ENCODE peak calls at places on chromosomes 4 and X, in nine cellular contexts. One of them, this sample, is unnamed.

GRCh38 chr4:118018381-118018780 is 15.9 kb upstream of the NDST3 start:
- DNase-seq in AG09309: no peak
- DNase-seq in HT1080: no peak
- DNase-seq in RKO: no peak
- DNase-seq in AG20443: no peak
- DNase-seq in nucleus accumbens: no peak
- DNase-seq in stimulated activated naive B cell treated with anti-CD40 and anti-IgM and Interleukin-4, amounts not matched to agents 10 μg/mL and 1 μg/mL and 100 μg/mL, for 72 hours: no peak
- DNase-seq in uterus: no peak
- DNase-seq in Kasumi-1: no peak
- DNase-seq in this sample: no peak

GRCh38 chrX:45230410-45230809 is 29.7 kb upstream of the DIPK2B start:
- DNase-seq in AG09309: no peak
- DNase-seq in HT1080: no peak
- DNase-seq in RKO: no peak
- DNase-seq in AG20443: no peak
- DNase-seq in nucleus accumbens: no peak
- DNase-seq in stimulated activated naive B cell treated with anti-CD40 and anti-IgM and Interleukin-4, amounts not matched to agents 10 μg/mL and 1 μg/mL and 100 μg/mL, for 72 hours: peak; percentile 13
- DNase-seq in uterus: no peak
- DNase-seq in Kasumi-1: peak; percentile 53
- DNase-seq in this sample: no peak

GRCh38 chr4:88008624-88009235 is 1.3 kb downstream of the PKD2 start:
- DNase-seq in AG09309: no peak
- DNase-seq in HT1080: peak; percentile 16
- DNase-seq in RKO: peak; percentile 58
- DNase-seq in AG20443: peak; percentile 28
- DNase-seq in nucleus accumbens: no peak
- DNase-seq in stimulated activated naive B cell treated with anti-CD40 and anti-IgM and Interleukin-4, amounts not matched to agents 10 μg/mL and 1 μg/mL and 100 μg/mL, for 72 hours: no peak
- DNase-seq in uterus: no peak
- DNase-seq in Kasumi-1: peak; percentile 28
- DNase-seq in this sample: no peak

GRCh38 chrX:95893632-95894031 is 791.0 kb upstream of the DIAPH2 start:
- DNase-seq in AG09309: no peak
- DNase-seq in HT1080: peak; percentile 0
- DNase-seq in RKO: no peak
- DNase-seq in AG20443: no peak
- DNase-seq in nucleus accumbens: no peak
- DNase-seq in stimulated activated naive B cell treated with anti-CD40 and anti-IgM and Interleukin-4, amounts not matched to agents 10 μg/mL and 1 μg/mL and 100 μg/mL, for 72 hours: no peak
- DNase-seq in uterus: no peak
- DNase-seq in Kasumi-1: no peak
- DNase-seq in this sample: no peak

GRCh38 chr4:158578476-158578875 is 56.8 kb downstream of the RXFP1 start:
- DNase-seq in AG09309: no peak
- DNase-seq in HT1080: peak; percentile 26
- DNase-seq in RKO: peak; percentile 37
- DNase-seq in AG20443: peak; percentile 32
- DNase-seq in nucleus accumbens: no peak
- DNase-seq in stimulated activated naive B cell treated with anti-CD40 and anti-IgM and Interleukin-4, amounts not matched to agents 10 μg/mL and 1 μg/mL and 100 μg/mL, for 72 hours: no peak
- DNase-seq in uterus: no peak
- DNase-seq in Kasumi-1: peak; percentile 66
- DNase-seq in this sample: no peak

GRCh38 chrX:42934020-42934701 is 156.2 kb upstream of the PPP1R2C start:
- DNase-seq in AG09309: no peak
- DNase-seq in HT1080: peak; percentile 2
- DNase-seq in RKO: no peak
- DNase-seq in AG20443: no peak
- DNase-seq in nucleus accumbens: no peak
- DNase-seq in stimulated activated naive B cell treated with anti-CD40 and anti-IgM and Interleukin-4, amounts not matched to agents 10 μg/mL and 1 μg/mL and 100 μg/mL, for 72 hours: peak; percentile 51
- DNase-seq in uterus: no peak
- DNase-seq in Kasumi-1: peak; percentile 50
- DNase-seq in this sample: no peak

GRCh38 chrX:110321670-110322069 is 3.8 kb upstream of the AMMECR1 start:
- DNase-seq in AG09309: no peak
- DNase-seq in HT1080: no peak
- DNase-seq in RKO: no peak
- DNase-seq in AG20443: no peak
- DNase-seq in nucleus accumbens: no peak
- DNase-seq in stimulated activated naive B cell treated with anti-CD40 and anti-IgM and Interleukin-4, amounts not matched to agents 10 μg/mL and 1 μg/mL and 100 μg/mL, for 72 hours: no peak
- DNase-seq in uterus: no peak
- DNase-seq in Kasumi-1: no peak
- DNase-seq in this sample: no peak

GRCh38 chr4:76755756-76756155 is 142.2 kb downstream of the SOWAHB start:
- DNase-seq in AG09309: no peak
- DNase-seq in HT1080: no peak
- DNase-seq in RKO: no peak
- DNase-seq in AG20443: no peak
- DNase-seq in nucleus accumbens: no peak
- DNase-seq in stimulated activated naive B cell treated with anti-CD40 and anti-IgM and Interleukin-4, amounts not matched to agents 10 μg/mL and 1 μg/mL and 100 μg/mL, for 72 hours: no peak
- DNase-seq in uterus: no peak
- DNase-seq in Kasumi-1: no peak
- DNase-seq in this sample: no peak

GRCh38 chr4:3145251-3145908 is 70.9 kb downstream of the HTT start:
- DNase-seq in AG09309: no peak
- DNase-seq in HT1080: peak; percentile 25
- DNase-seq in RKO: no peak
- DNase-seq in AG20443: peak; percentile 36
- DNase-seq in nucleus accumbens: no peak
- DNase-seq in stimulated activated naive B cell treated with anti-CD40 and anti-IgM and Interleukin-4, amounts not matched to agents 10 μg/mL and 1 μg/mL and 100 μg/mL, for 72 hours: no peak
- DNase-seq in uterus: no peak
- DNase-seq in Kasumi-1: peak; percentile 40
- DNase-seq in this sample: no peak

GRCh38 chrX:8364369-8365141 is 100.1 kb upstream of the VCX3B start:
- DNase-seq in AG09309: no peak
- DNase-seq in HT1080: peak; percentile 48
- DNase-seq in RKO: peak; percentile 37
- DNase-seq in AG20443: no peak
- DNase-seq in nucleus accumbens: no peak
- DNase-seq in stimulated activated naive B cell treated with anti-CD40 and anti-IgM and Interleukin-4, amounts not matched to agents 10 μg/mL and 1 μg/mL and 100 μg/mL, for 72 hours: no peak
- DNase-seq in uterus: no peak
- DNase-seq in Kasumi-1: peak; percentile 68
- DNase-seq in this sample: no peak